ENCODE peak calls at places on chromosome 16, in ten cellular contexts. I is dorsolateral prefrontal cortex; V is ACHN; C is RCC 7860; J is HS-27A; Y is activated CD8-positive, alpha-beta memory T cell treated with anti-CD3 and anti-CD28 coated beads for 1 hour; U is NCI-H2081; L is neural crest cell; R is HFF-Myc; S is esophagus muscularis mucosa. W is an unnamed sample.

GRCh38 chr16:57627184-57627871 is 1.1 kb upstream of the ADGRG1 start:
- DNase-seq in Y (no peak), I (no peak), R (peak), U (no peak), V (peak), J (peak), L (no peak), C (peak), S (no peak), W (peak)

GRCh38 chr16:27759947-27760844 is 210.3 kb downstream of the KATNIP start:
- DNase-seq in S (no peak), U (no peak), J (no peak), C (no peak), I (no peak), Y (no peak), L (no peak), V (no peak), R (no peak), W (no peak)

GRCh38 chr16:2813661-2814288 is 3.3 kb upstream of the PRSS21 start:
- DNase-seq in I (no peak), C (no peak), S (no peak), Y (no peak), R (no peak), J (no peak), U (no peak), V (no peak), L (no peak), W (no peak)

GRCh38 chr16:23807028-23807427 is 28.8 kb upstream of the PRKCB start:
- DNase-seq in I (no peak), L (no peak), S (no peak), U (no peak), R (no peak), C (no peak), J (no peak), Y (no peak), V (no peak), W (no peak)

GRCh38 chr16:2520097-2520783 is at the start of gene AMDHD2:
- DNase-seq in J (peak), Y (peak), R (peak), V (peak), U (peak), C (peak), I (peak), L (peak), S (peak), W (peak)

GRCh38 chr16:15770107-15770506 is 86.7 kb downstream of the MYH11 start:
- DNase-seq in I (no peak), Y (no peak), R (no peak), C (no peak), J (no peak), L (no peak), U (no peak), S (no peak), V (no peak), W (no peak)

GRCh38 chr16:67847064-67847861 is at the start of gene CENPT:
- DNase-seq in U (peak), S (no peak), L (no peak), J (no peak), Y (no peak), R (no peak), C (peak), I (no peak), V (peak), W (peak)

GRCh38 chr16:13148294-13148693 is 246.9 kb downstream of the SHISA9 start:
- DNase-seq in R (no peak), Y (no peak), S (no peak), J (no peak), U (no peak), L (no peak), V (no peak), I (no peak), C (no peak), W (no peak)

W was measured in mammary epithelial cell.